ENCODE peak calls at places on chromosomes 7 and 10, in eight cellular contexts. R is brain microvascular endothelial cell, J is HFFc6, A is pancreas, B is A549, U is D721Med, I is IMR-90, S is mammary epithelial cell. Z is an unnamed sample.
A peak's percentile ranks its signal among the peaks of the same experiment; 100 is the strongest.

GRCh38 chr7:27586825-27587224 is 75.9 kb downstream of the HIBADH start:
- DNase-seq in R (no peak), J (no peak), A (peak; percentile 23), B (no peak), U (peak; percentile 28), I (no peak), S (no peak), Z (peak; percentile 23)

GRCh38 chr10:51092402-51092801 is 18.1 kb downstream of the PRKG1 start:
- DNase-seq in R (peak; percentile 51), J (peak; percentile 31), A (peak; percentile 68), B (no peak), U (no peak), I (peak; percentile 67), S (no peak), Z (no peak)

GRCh38 chr7:2539031-2540028 is 16.0 kb downstream of the BRAT1 start:
- DNase-seq in R (no peak), J (no peak), A (no peak), B (no peak), U (no peak), I (no peak), S (no peak), Z (no peak)

GRCh38 chr7:42103020-42103419 is 134.0 kb downstream of the GLI3 start:
- DNase-seq in R (no peak), J (no peak), A (no peak), B (no peak), U (no peak), I (no peak), S (no peak), Z (no peak)

GRCh38 chr7:2621948-2622640 is 9.7 kb upstream of the TTYH3 start:
- DNase-seq in R (no peak), J (no peak), A (peak; percentile 56), B (no peak), U (no peak), I (no peak), S (no peak), Z (no peak)

GRCh38 chr10:131746241-131746711 is 154.5 kb upstream of the PPP2R2D start:
- DNase-seq in R (no peak), J (no peak), A (no peak), B (no peak), U (no peak), I (no peak), S (no peak), Z (no peak)

GRCh38 chr7:601573-602340 is 82.1 kb upstream of the PDGFA start:
- DNase-seq in R (no peak), J (no peak), A (no peak), B (no peak), U (no peak), I (peak; percentile 19), S (no peak), Z (peak; percentile 77)

GRCh38 chr7:92717982-92718716 is 118.2 kb downstream of the CDK6 start:
- DNase-seq in R (peak; percentile 77), J (peak; percentile 39), A (peak; percentile 28), B (peak; percentile 36), U (no peak), I (peak; percentile 57), S (peak; percentile 90), Z (peak; percentile 16)

GRCh38 chr10:74925716-74926115 is 99.3 kb downstream of the KAT6B start:
- DNase-seq in R (no peak), J (no peak), A (no peak), B (no peak), U (no peak), I (no peak), S (no peak), Z (no peak)

GRCh38 chr7:149670288-149670687 is 103.1 kb downstream of the ZNF467 start:
- DNase-seq in R (no peak), J (no peak), A (no peak), B (no peak), U (no peak), I (peak; percentile 10), S (no peak), Z (no peak)

GRCh38 chr7:48424731-48425130 is 253.5 kb downstream of the ABCA13 start:
- DNase-seq in R (peak; percentile 13), J (no peak), A (no peak), B (peak; percentile 34), U (no peak), I (peak; percentile 6), S (peak; percentile 48), Z (no peak)

GRCh38 chr7:100895956-100896742 is 461 bp upstream of the ACHE start:
- DNase-seq in R (no peak), J (no peak), A (peak; percentile 81), B (peak; percentile 52), U (no peak), I (no peak), S (no peak), Z (no peak)

GRCh38 chr7:44063894-44064651 is 1.3 kb downstream of the PGAM2 start:
- DNase-seq in R (no peak), J (no peak), A (no peak), B (no peak), U (no peak), I (no peak), S (no peak), Z (peak; percentile 12)

GRCh38 chr10:101208543-101208942 is 20.7 kb downstream of the LBX1 start:
- DNase-seq in R (no peak), J (no peak), A (no peak), B (no peak), U (no peak), I (no peak), S (no peak), Z (no peak)

GRCh38 chr7:95691464-95691863 is 80.9 kb upstream of the DYNC1I1 start:
- DNase-seq in R (no peak), J (no peak), A (no peak), B (no peak), U (no peak), I (no peak), S (peak; percentile 93), Z (no peak)

GRCh38 chr10:72297281-72297967 is 23.7 kb downstream of the DDIT4 start:
- DNase-seq in R (peak; percentile 98), J (peak; percentile 78), A (peak; percentile 67), B (peak; percentile 96), U (no peak), I (peak; percentile 90), S (peak; percentile 74), Z (peak; percentile 89)

GRCh38 chr7:85014936-85015335 is 171.9 kb downstream of the SEMA3D start:
- DNase-seq in R (no peak), J (no peak), A (no peak), B (peak; percentile 16), U (no peak), I (no peak), S (no peak), Z (no peak)

GRCh38 chr10:121880842-121881423 is 46.9 kb downstream of the ATE1 start:
- DNase-seq in R (no peak), J (no peak), A (no peak), B (no peak), U (no peak), I (no peak), S (no peak), Z (no peak)

GRCh38 chr10:100501423-100501822 is 18.2 kb downstream of the SEC31B start:
- DNase-seq in R (no peak), J (no peak), A (no peak), B (no peak), U (no peak), I (peak; percentile 54), S (no peak), Z (no peak)

GRCh38 chr7:121275204-121275603 is 53.6 kb upstream of the WNT16 start:
- DNase-seq in R (no peak), J (no peak), A (no peak), B (no peak), U (no peak), I (no peak), S (no peak), Z (no peak)

GRCh38 chr7:47351233-47352154 is 230.4 kb downstream of the TNS3 start:
- DNase-seq in R (no peak), J (no peak), A (no peak), B (no peak), U (no peak), I (no peak), S (no peak), Z (no peak)
- TF ChIP-seq CTCF in R (peak; percentile 12), J (no peak), A (no peak), B (no peak), U (no peak), I (no peak), S (no peak), Z (no peak)

DNA sequence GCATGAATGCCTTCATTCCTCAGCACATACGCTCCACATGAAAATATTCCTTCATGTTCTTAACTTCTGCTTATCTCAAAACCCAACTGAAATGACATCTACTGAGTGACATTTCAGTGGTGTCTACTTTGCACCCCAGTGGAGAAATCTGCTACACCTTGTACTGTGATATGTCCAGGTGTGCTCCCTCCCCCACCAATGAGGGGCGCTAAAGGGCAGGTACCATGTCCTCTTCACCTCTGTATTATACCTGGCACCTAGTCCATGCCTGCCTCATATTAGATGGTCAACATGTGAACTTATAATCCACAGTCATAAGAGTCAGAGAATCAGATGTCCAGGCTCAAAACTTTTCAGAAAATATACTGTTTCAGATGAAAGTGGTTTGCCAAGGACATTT is 2.1 kb downstream of the PAXIP1 start:
- DNase-seq in R (no peak), J (no peak), A (peak; percentile 29), B (no peak), U (no peak), I (no peak), S (no peak), Z (no peak)
- TF ChIP-seq CTCF in R (no peak), J (peak; percentile 26), A (no peak), B (peak; percentile 10), U (no peak), I (no peak), S (peak; percentile 20), Z (no peak)

GRCh38 chr7:90262438-90262837 is 17.5 kb downstream of the CFAP69 start:
- DNase-seq in R (no peak), J (peak; percentile 50), A (no peak), B (peak; percentile 42), U (no peak), I (peak; percentile 35), S (peak; percentile 21), Z (no peak)
- TF ChIP-seq CTCF in R (peak; percentile 20), J (peak; percentile 81), A (no peak), B (peak; percentile 76), U (peak; percentile 56), I (peak; percentile 57), S (peak; percentile 32), Z (no peak)

GRCh38 chr7:55080000-55080629 is 61.3 kb downstream of the EGFR start:
- DNase-seq in R (no peak), J (no peak), A (no peak), B (no peak), U (no peak), I (no peak), S (no peak), Z (no peak)
- TF ChIP-seq CTCF in R (no peak), J (no peak), A (no peak), B (no peak), U (no peak), I (no peak), S (no peak), Z (no peak)

GRCh38 chr10:60591119-60591518 is 187.2 kb upstream of the CDK1 start:
- DNase-seq in R (no peak), J (no peak), A (no peak), B (no peak), U (no peak), I (no peak), S (no peak), Z (no peak)

GRCh38 chr10:60594476-60595051 is 183.7 kb upstream of the CDK1 start:
- DNase-seq in R (peak; percentile 28), J (peak; percentile 4), A (no peak), B (peak; percentile 14), U (no peak), I (peak; percentile 31), S (peak; percentile 41), Z (no peak)
- TF ChIP-seq CTCF in R (peak; percentile 46), J (peak; percentile 24), A (no peak), B (no peak), U (no peak), I (no peak), S (peak; percentile 37), Z (no peak)